ENCODE peak calls at places on chromosome 10, in four cellular contexts. D is body of pancreas, G is mammary epithelial cell, V is HepG2. E is an unnamed sample.

GRCh38 chr10:49613160-49613881 is 516 bp upstream of the CHAT start:
- DNase-seq in D (no peak), G (no peak), V (no peak), E (peak; percentile 32)

GRCh38 chr10:73655257-73655989 is 406 bp downstream of the SYNPO2L start:
- DNase-seq in D (no peak), G (no peak), V (no peak), E (no peak)

GRCh38 chr10:29131952-29132820 is 156.7 kb upstream of the LYZL1 start:
- DNase-seq in D (peak; percentile 21), G (no peak), V (peak; percentile 36), E (no peak)

GRCh38 chr10:114648368-114648767 is 9.7 kb downstream of the ABLIM1 start:
- DNase-seq in D (no peak), G (peak; percentile 90), V (peak; percentile 68), E (no peak)

GRCh38 chr10:43437141-43437860 is 390 bp downstream of the ZNF487 start:
- DNase-seq in D (no peak), G (no peak), V (no peak), E (no peak)

GRCh38 chr10:11009471-11010308 is 8.0 kb upstream of the CELF2 start:
- DNase-seq in D (no peak), G (no peak), V (no peak), E (no peak)

GRCh38 chr10:85026878-85027467 is 698.6 kb downstream of the CCSER2 start:
- DNase-seq in D (no peak), G (no peak), V (no peak), E (no peak)

GRCh38 chr10:86360657-86361056 is 5.9 kb downstream of the GRID1 start:
- DNase-seq in D (peak; percentile 5), G (no peak), V (no peak), E (no peak)

GRCh38 chr10:18010050-18010449 is 58.3 kb downstream of the SLC39A12 start:
- DNase-seq in D (no peak), G (peak; percentile 37), V (no peak), E (no peak)

GRCh38 chr10:71840177-71840711 is 10.8 kb downstream of the PSAP start:
- DNase-seq in D (peak; percentile 64), G (peak; percentile 88), V (no peak), E (peak; percentile 95)

GRCh38 chr10:8279598-8279997 is 225.1 kb downstream of the GATA3 start:
- DNase-seq in D (no peak), G (peak; percentile 63), V (peak; percentile 5), E (peak; percentile 55)

GRCh38 chr10:100878291-100878910 is 34.4 kb upstream of the SLF2 start:
- DNase-seq in D (peak; percentile 46), G (peak; percentile 46), V (peak; percentile 80), E (peak; percentile 80)

GRCh38 chr10:93875032-93875358 is 18.8 kb upstream of the SLC35G1 start:
- DNase-seq in D (no peak), G (peak; percentile 21), V (no peak), E (no peak)

GRCh38 chr10:93076871-93077270 is 3.2 kb downstream of the CYP26A1 start:
- DNase-seq in D (no peak), G (no peak), V (no peak), E (no peak)

GRCh38 chr10:122468923-122469781 is 7.8 kb downstream of the HTRA1 start:
- DNase-seq in D (no peak), G (peak; percentile 99), V (peak; percentile 6), E (no peak)

GRCh38 chr10:8768854-8769253 is 714.4 kb downstream of the GATA3 start:
- DNase-seq in D (no peak), G (no peak), V (no peak), E (no peak)

GRCh38 chr10:118694848-118695247 is 59.9 kb downstream of the CACUL1 start:
- DNase-seq in D (no peak), G (no peak), V (no peak), E (no peak)

GRCh38 chr10:17217661-17218306 is 10.3 kb upstream of the VIM start:
- DNase-seq in D (no peak), G (peak; percentile 75), V (no peak), E (no peak)

GRCh38 chr10:35090162-35090954 is at the start of gene CUL2:
- DNase-seq in D (peak; percentile 90), G (peak; percentile 93), V (peak; percentile 88), E (peak; percentile 98)

GRCh38 chr10:21675157-21675796 is 141.2 kb downstream of the MLLT10 start:
- DNase-seq in D (peak; percentile 22), G (peak; percentile 13), V (peak; percentile 64), E (peak; percentile 58)

GRCh38 chr10:114544045-114544659 is 113.9 kb downstream of the ABLIM1 start:
- DNase-seq in D (no peak), G (peak; percentile 89), V (no peak), E (no peak)

DNA sequence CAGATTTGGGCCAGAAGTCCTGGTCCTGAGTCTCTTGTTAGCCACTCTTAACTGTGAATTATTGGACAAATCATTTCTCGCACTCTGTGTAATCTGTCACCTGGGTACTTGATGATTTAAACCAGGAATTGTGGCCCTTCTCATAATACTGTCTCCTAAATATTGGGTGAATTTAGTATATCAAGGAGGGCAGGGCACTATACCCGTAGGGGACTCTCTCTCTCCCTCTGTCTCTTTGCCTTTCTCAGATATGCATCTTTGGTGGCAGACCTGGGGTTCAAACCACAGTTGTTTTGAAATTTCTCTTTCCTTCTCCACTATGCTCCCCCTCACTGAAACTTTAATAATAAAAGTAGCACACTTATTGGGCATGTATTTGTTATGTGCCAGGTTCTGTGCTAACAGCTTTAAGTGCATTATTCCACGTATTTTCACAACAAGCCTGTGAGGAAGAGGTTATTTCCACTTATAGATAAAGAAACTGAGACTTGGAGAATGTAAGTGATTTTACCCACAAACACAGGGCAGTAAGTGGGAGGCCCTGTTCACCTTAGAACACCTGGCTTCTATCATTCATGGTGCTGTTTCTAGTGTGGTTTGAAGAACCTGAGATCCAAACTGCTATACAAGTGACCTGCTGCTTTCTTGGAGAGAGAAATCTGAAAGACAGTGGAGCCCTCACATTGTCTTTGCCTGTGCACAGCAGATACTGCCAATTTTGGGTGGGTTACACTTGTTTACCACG is 11.8 kb downstream of the FAS start:
- DNase-seq in D (no peak), G (no peak), V (no peak), E (no peak)
- H3K4me1 ChIP-seq in D (peaks cover 16% of the 10 kb centered on the region), G (peaks cover 16% of the 10 kb centered on the region), V (no peaks in the 10 kb centered on the region), E (no peaks in the 10 kb centered on the region)

DNA sequence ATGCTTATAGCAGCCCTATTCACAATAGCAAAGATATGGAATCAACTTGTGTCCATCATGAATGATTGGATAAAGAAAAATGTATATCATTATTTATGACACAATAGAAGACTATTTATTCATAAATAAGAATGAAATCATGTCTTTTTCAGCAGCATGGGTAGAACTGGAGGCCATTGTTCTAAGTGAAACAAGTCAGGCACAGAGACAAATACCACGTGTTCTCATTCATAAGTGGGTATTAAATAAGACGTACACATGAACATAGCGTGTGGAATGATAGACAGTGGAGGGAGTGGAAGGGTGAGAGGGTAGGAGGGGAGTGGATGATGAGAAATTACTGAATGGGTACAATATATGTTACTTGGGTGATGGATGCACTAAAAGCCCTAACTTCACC is 762.4 kb downstream of the REEP3 start:
- DNase-seq in D (no peak), G (no peak), V (no peak), E (no peak)
- H3K4me3 ChIP-seq in D (no peak overlapping the region), G (no peak overlapping the region), V (no peak overlapping the region), E (no peak overlapping the region)

DNA sequence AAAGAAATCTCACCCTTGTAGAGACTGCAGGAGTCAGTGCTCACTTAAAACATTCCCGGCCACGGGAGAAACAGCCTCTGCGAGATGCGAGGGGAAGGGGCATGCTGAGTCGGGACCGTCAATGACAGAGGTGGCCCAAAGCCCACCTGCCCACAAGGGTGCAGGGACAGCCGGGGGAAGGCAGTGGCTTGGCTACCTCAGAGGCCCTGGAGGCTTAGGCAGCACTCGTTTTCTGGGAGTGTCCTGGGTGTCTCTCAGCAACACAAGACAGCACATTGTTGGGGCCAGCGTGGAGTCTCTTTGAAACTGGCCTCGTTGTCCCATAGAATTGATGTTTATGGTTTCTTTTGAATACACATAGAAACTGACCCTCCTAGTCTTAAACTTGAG is 25.6 kb upstream of the SYCE1 start:
- DNase-seq in D (no peak), G (no peak), V (no peak), E (no peak)
- H3K27me3 ChIP-seq in D (no peaks in the 10 kb centered on the region), G (no peaks in the 10 kb centered on the region), V (peaks cover 28% of the 10 kb centered on the region), E (no peaks in the 10 kb centered on the region)

DNA sequence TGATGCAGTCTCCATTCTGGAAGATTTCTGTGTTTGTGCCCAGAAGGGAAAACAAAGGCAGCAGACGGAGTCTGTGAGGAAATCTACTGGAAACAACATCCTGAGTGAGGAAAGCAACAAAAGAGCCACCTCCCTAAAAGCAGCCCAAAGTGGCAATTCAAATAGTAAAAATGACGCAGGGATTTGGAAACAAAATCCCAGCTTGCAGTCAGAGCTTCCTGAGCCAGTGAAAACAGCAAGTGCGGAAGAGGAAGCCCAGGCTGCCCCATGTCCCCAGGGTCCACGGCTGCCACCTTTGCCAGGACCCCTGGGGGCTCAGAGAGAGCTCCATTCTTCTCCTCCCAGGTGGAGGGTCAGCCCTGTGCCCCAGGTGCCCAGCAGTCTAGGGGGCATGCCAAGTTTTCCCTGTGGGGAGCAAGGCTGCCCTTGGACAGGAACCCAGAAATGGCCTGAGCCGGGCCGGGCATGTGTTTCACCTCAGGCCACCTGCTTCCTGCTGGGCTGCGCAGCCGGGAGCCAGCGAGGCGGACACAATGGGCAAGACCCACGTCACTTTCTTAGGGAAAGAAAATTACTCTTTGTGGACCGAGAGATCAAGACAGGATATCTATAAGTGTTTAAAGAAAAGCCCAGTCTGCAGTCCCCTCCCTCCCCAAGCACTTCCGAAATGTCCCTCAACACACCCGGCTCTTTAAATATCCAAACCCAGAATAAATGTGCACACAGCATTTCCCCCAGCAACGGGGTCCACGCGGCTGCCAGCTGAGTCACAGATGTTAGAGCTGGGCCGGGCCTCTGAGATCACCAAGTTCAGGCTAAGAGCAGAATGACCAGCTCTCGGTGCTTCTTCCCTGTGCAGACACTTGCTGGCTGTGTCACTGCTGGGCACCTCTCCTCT is 231.1 kb downstream of the ARHGAP12 start:
- DNase-seq in D (peak; percentile 47), G (no peak), V (no peak), E (no peak)
- H3K4me1 ChIP-seq in D (no peaks in the 10 kb centered on the region), G (peaks cover 12% of the 10 kb centered on the region), V (no peaks in the 10 kb centered on the region), E (no peaks in the 10 kb centered on the region)

GRCh38 chr10:4385491-4385890 is 440.5 kb upstream of the AKR1E2 start:
- DNase-seq in D (no peak), G (no peak), V (no peak), E (no peak)

GRCh38 chr10:4384254-4384653 is 441.8 kb upstream of the AKR1E2 start:
- DNase-seq in D (no peak), G (no peak), V (no peak), E (no peak)

GRCh38 chr10:4382811-4383210 is 443.2 kb upstream of the AKR1E2 start:
- DNase-seq in D (no peak), G (no peak), V (peak; percentile 15), E (no peak)

GRCh38 chr10:4383683-4384082 is 442.3 kb upstream of the AKR1E2 start:
- DNase-seq in D (no peak), G (no peak), V (no peak), E (no peak)
- H3K4me3 ChIP-seq in D (no peak overlapping the region), G (no peak overlapping the region), V (no peak overlapping the region), E (no peak overlapping the region)

E was measured in Caco-2.